ENCODE peak calls at places on chromosomes 6 and 20, in four cellular contexts. S is fibroblast of lung, C is lower leg skin, K is mesendoderm. V is an unnamed sample.

GRCh38 chr6:135146160-135146920 is 34.8 kb upstream of the MYB start:
- DNase-seq in S (no peak), C (no peak), K (peak), V (no peak)

GRCh38 chr6:130776287-130776925 is 50.8 kb upstream of the SMLR1 start:
- DNase-seq in S (no peak), C (no peak), K (no peak), V (no peak)

GRCh38 chr6:167649486-167649885 is 177.2 kb upstream of the AFDN start:
- DNase-seq in S (no peak), C (no peak), K (no peak), V (no peak)

GRCh38 chr6:150212745-150213144 is 69.9 kb downstream of the PPP1R14C start:
- DNase-seq in S (no peak), C (no peak), K (no peak), V (no peak)

GRCh38 chr6:134918418-134918961 is 31.4 kb downstream of the ALDH8A1 start:
- DNase-seq in S (no peak), C (peak), K (no peak), V (no peak)

GRCh38 chr6:68649669-68650068 is 14.6 kb downstream of the ADGRB3 start:
- DNase-seq in S (no peak), C (no peak), K (peak), V (no peak)

GRCh38 chr6:29965873-29966601 is 23.7 kb downstream of the HLA-A start:
- DNase-seq in S (peak), C (peak), K (peak), V (peak)

GRCh38 chr6:29851190-29851589 is 23.6 kb downstream of the HLA-G start:
- DNase-seq in S (no peak), C (no peak), K (no peak), V (no peak)

GRCh38 chr20:34705383-34706021 is 1.4 kb downstream of the TP53INP2 start:
- DNase-seq in S (peak), C (no peak), K (peak), V (no peak)

GRCh38 chr20:46021361-46022359 is 7.4 kb upstream of the SLC12A5 start:
- DNase-seq in S (no peak), C (no peak), K (peak), V (no peak)

GRCh38 chr20:1171461-1172093 is 13.2 kb downstream of the TMEM74B start:
- DNase-seq in S (peak), C (no peak), K (peak), V (no peak)

GRCh38 chr6:30480536-30481156 is 8.7 kb upstream of the HLA-E start:
- DNase-seq in S (no peak), C (no peak), K (no peak), V (no peak)

GRCh38 chr6:41443616-41444525 is 102.3 kb upstream of the FOXP4 start:
- DNase-seq in S (peak), C (no peak), K (peak), V (peak)

GRCh38 chr20:14820771-14821170 is 483.4 kb upstream of the FLRT3 start:
- DNase-seq in S (no peak), C (no peak), K (no peak), V (no peak)

GRCh38 chr6:101876431-101876830 is 482.9 kb downstream of the GRIK2 start:
- DNase-seq in S (no peak), C (no peak), K (no peak), V (no peak)

GRCh38 chr20:46699651-46700359 is 9.6 kb upstream of the SLC2A10 start:
- DNase-seq in S (peak), C (peak), K (peak), V (no peak)

GRCh38 chr20:50852085-50852484 is 57.2 kb downstream of the BCAS4 start:
- DNase-seq in S (no peak), C (no peak), K (no peak), V (no peak)

GRCh38 chr6:133432021-133432989 is 191.1 kb downstream of the EYA4 start:
- DNase-seq in S (no peak), C (no peak), K (peak), V (no peak)

GRCh38 chr20:7851031-7851490 is 89.2 kb downstream of the HAO1 start:
- DNase-seq in S (peak), C (no peak), K (no peak), V (no peak)

GRCh38 chr20:23350855-23351838 is 556 bp downstream of the NXT1 start:
- DNase-seq in S (peak), C (peak), K (peak), V (no peak)

GRCh38 chr6:113530769-113531168 is 326.4 kb upstream of the MARCKS start:
- DNase-seq in S (peak), C (no peak), K (no peak), V (no peak)

GRCh38 chr20:5557123-5557522 is 193.1 kb upstream of the SHLD1 start:
- DNase-seq in S (peak), C (no peak), K (peak), V (no peak)

GRCh38 chr20:45817652-45818194 is 5.3 kb downstream of the UBE2C start:
- DNase-seq in S (peak), C (no peak), K (peak), V (no peak)

GRCh38 chr20:37522258-37523011 is 1.4 kb downstream of the NNAT start:
- DNase-seq in S (peak), C (peak), K (peak), V (no peak)

GRCh38 chr6:74939309-74939708 is 266.5 kb downstream of the COL12A1 start:
- DNase-seq in S (peak), C (no peak), K (no peak), V (no peak)

GRCh38 chr6:107713214-107713962 is 110.7 kb downstream of the SCML4 start:
- DNase-seq in S (no peak), C (peak), K (no peak), V (peak)

GRCh38 chr20:57385940-57386339 is 5.3 kb upstream of the RBM38 start:
- DNase-seq in S (no peak), C (peak), K (no peak), V (no peak)

GRCh38 chr6:5335020-5335419 is 73.7 kb downstream of the FARS2 start:
- DNase-seq in S (no peak), C (no peak), K (no peak), V (no peak)

GRCh38 chr6:32842021-32842650 is 1.7 kb downstream of the PSMB8 start:
- DNase-seq in S (no peak), C (no peak), K (no peak), V (no peak)

GRCh38 chr20:45098096-45098773 is 2.7 kb downstream of the KCNS1 start:
- DNase-seq in S (peak), C (no peak), K (peak), V (no peak)

GRCh38 chr6:37876843-37877242 is 57.3 kb downstream of the ZFAND3 start:
- DNase-seq in S (no peak), C (no peak), K (no peak), V (no peak)
- H3K4me3 ChIP-seq in S (no peak), C (no peak), K (no peak), V (no peak)

GRCh38 chr6:35229304-35229703 is 15.5 kb downstream of the SCUBE3 start:
- DNase-seq in S (no peak), C (no peak), K (no peak), V (no peak)
- H3K4me3 ChIP-seq in S (no peak), C (no peak), K (no peak), V (no peak)

GRCh38 chr20:43187476-43188233 is 2.1 kb downstream of the PTPRT start:
- DNase-seq in S (peak), C (peak), K (peak), V (no peak)
- H3K4me3 ChIP-seq in S (no peak), C (no peak), K (no peak), V (no peak)

GRCh38 chr20:36310215-36310981 is 4.3 kb downstream of the DLGAP4 start:
- DNase-seq in S (no peak), C (peak), K (no peak), V (no peak)

GRCh38 chr20:36308318-36308710 is 2.2 kb downstream of the DLGAP4 start:
- DNase-seq in S (no peak), C (no peak), K (no peak), V (no peak)

GRCh38 chr20:36309643-36310042 is 3.5 kb downstream of the DLGAP4 start:
- DNase-seq in S (no peak), C (peak), K (no peak), V (no peak)

GRCh38 chr20:36307412-36308317 is 1.5 kb downstream of the DLGAP4 start:
- DNase-seq in S (no peak), C (peak), K (no peak), V (no peak)

GRCh38 chr20:36308986-36309385 is 2.8 kb downstream of the DLGAP4 start:
- DNase-seq in S (no peak), C (peak), K (no peak), V (no peak)
- H3K4me3 ChIP-seq in S (no peak), C (no peak), K (no peak), V (no peak)

GRCh38 chr6:53639520-53639919 is 26.0 kb downstream of the KLHL31 start:
- DNase-seq in S (no peak), C (no peak), K (no peak), V (no peak)
- H3K4me3 ChIP-seq in S (no peak), C (no peak), K (no peak), V (no peak)

GRCh38 chr6:108866798-108867197 is 18.6 kb downstream of the ARMC2 start:
- DNase-seq in S (no peak), C (no peak), K (no peak), V (no peak)
- H3K4me3 ChIP-seq in S (no peak), C (no peak), K (no peak), V (no peak)

V was measured in uterus.